ENCODE peak calls at places on chromosome 3, in seven cellular contexts. K, X, E, R, H, Q and Z are unnamed samples.

GRCh38 chr3:115085197-115085865 is 61.8 kb downstream of the ZBTB20 start:
- ATAC-seq in K (no peak), X (peak; percentile 75), E (no peak), R (no peak), H (no peak), Q (no peak), Z (no peak)

GRCh38 chr3:184176377-184177330 is 2.0 kb downstream of the AP2M1 start:
- ATAC-seq in K (peak; percentile 50), X (peak; percentile 34), E (no peak), R (no peak), H (no peak), Q (no peak), Z (peak; percentile 34)

GRCh38 chr3:123346726-123347125 is 102.2 kb downstream of the ADCY5 start:
- ATAC-seq in K (peak; percentile 13), X (peak; percentile 71), E (no peak), R (no peak), H (no peak), Q (no peak), Z (no peak)

GRCh38 chr3:14839236-14839635 is 20.5 kb downstream of the FGD5 start:
- ATAC-seq in K (no peak), X (no peak), E (no peak), R (no peak), H (no peak), Q (no peak), Z (no peak)

GRCh38 chr3:20154928-20155327 is 31.1 kb downstream of the SGO1 start:
- ATAC-seq in K (no peak), X (no peak), E (no peak), R (no peak), H (no peak), Q (no peak), Z (no peak)

GRCh38 chr3:152413244-152413643 is 144.5 kb downstream of the MBNL1 start:
- ATAC-seq in K (no peak), X (peak; percentile 43), E (no peak), R (no peak), H (no peak), Q (no peak), Z (no peak)

GRCh38 chr3:178385280-178385952 is 150.8 kb upstream of the KCNMB2 start:
- ATAC-seq in K (peak; percentile 85), X (peak; percentile 74), E (no peak), R (peak; percentile 56), H (no peak), Q (no peak), Z (peak; percentile 64)

GRCh38 chr3:152638217-152638616 is 196.7 kb upstream of the P2RY1 start:
- ATAC-seq in K (no peak), X (peak; percentile 56), E (no peak), R (no peak), H (no peak), Q (no peak), Z (no peak)

GRCh38 chr3:52372822-52373504 is 56.8 kb downstream of the DNAH1 start:
- ATAC-seq in K (peak; percentile 33), X (peak; percentile 57), E (no peak), R (peak; percentile 65), H (no peak), Q (peak; percentile 50), Z (no peak)

GRCh38 chr3:65749066-65749465 is 289.7 kb downstream of the MAGI1 start:
- ATAC-seq in K (no peak), X (no peak), E (no peak), R (no peak), H (no peak), Q (no peak), Z (no peak)

GRCh38 chr3:119809249-119810017 is 27.5 kb downstream of the NR1I2 start:
- ATAC-seq in K (peak; percentile 51), X (no peak), E (no peak), R (peak; percentile 2), H (peak; percentile 6), Q (peak; percentile 24), Z (peak; percentile 8)

GRCh38 chr3:16203671-16204629 is 29.5 kb downstream of the GALNT15 start:
- ATAC-seq in K (no peak), X (no peak), E (no peak), R (no peak), H (no peak), Q (no peak), Z (peak; percentile 44)

GRCh38 chr3:181030948-181031347 is 41.4 kb upstream of the DNAJC19 start:
- ATAC-seq in K (no peak), X (no peak), E (no peak), R (no peak), H (no peak), Q (no peak), Z (no peak)

GRCh38 chr3:5267253-5267652 is 79.7 kb downstream of the EDEM1 start:
- ATAC-seq in K (no peak), X (no peak), E (no peak), R (no peak), H (no peak), Q (no peak), Z (no peak)

GRCh38 chr3:12869025-12869695 is 27.8 kb upstream of the RPL32 start:
- ATAC-seq in K (peak; percentile 80), X (peak; percentile 77), E (peak; percentile 38), R (peak; percentile 45), H (no peak), Q (peak; percentile 30), Z (peak; percentile 28)

GRCh38 chr3:153060346-153060745 is 101.7 kb upstream of the RAP2B start:
- ATAC-seq in K (no peak), X (no peak), E (no peak), R (no peak), H (no peak), Q (no peak), Z (no peak)

GRCh38 chr3:32992310-32992686 is 40.9 kb downstream of the CCR4 start:
- ATAC-seq in K (no peak), X (no peak), E (peak; percentile 5), R (no peak), H (no peak), Q (no peak), Z (no peak)

GRCh38 chr3:153399636-153400035 is 237.6 kb downstream of the RAP2B start:
- ATAC-seq in K (no peak), X (no peak), E (peak; percentile 71), R (no peak), H (peak; percentile 89), Q (peak; percentile 85), Z (no peak)

GRCh38 chr3:158808697-158809096 is 6.8 kb downstream of the MFSD1 start:
- ATAC-seq in K (peak; percentile 13), X (peak; percentile 51), E (no peak), R (peak; percentile 36), H (peak; percentile 44), Q (no peak), Z (no peak)

GRCh38 chr3:128572644-128573105 is 77.9 kb downstream of the RPN1 start:
- ATAC-seq in K (peak; percentile 43), X (no peak), E (peak; percentile 73), R (peak; percentile 53), H (peak; percentile 72), Q (peak; percentile 60), Z (peak; percentile 49)

GRCh38 chr3:115646027-115646690 is 22.8 kb downstream of the GAP43 start:
- ATAC-seq in K (no peak), X (no peak), E (no peak), R (no peak), H (no peak), Q (no peak), Z (no peak)

GRCh38 chr3:72193768-72194463 is 409.0 kb upstream of the PROK2 start:
- ATAC-seq in K (no peak), X (no peak), E (no peak), R (no peak), H (no peak), Q (no peak), Z (no peak)

GRCh38 chr3:181725830-181726229 is 14.1 kb downstream of the SOX2 start:
- ATAC-seq in K (no peak), X (no peak), E (no peak), R (no peak), H (no peak), Q (no peak), Z (no peak)

GRCh38 chr3:189849262-189849661 is 218.1 kb downstream of the TP63 start:
- ATAC-seq in K (no peak), X (no peak), E (no peak), R (no peak), H (no peak), Q (no peak), Z (no peak)

GRCh38 chr3:141938011-141938350 is 61.5 kb downstream of the ATP1B3 start:
- ATAC-seq in K (no peak), X (no peak), E (no peak), R (no peak), H (no peak), Q (no peak), Z (no peak)

GRCh38 chr3:183921096-183921495 is 36.4 kb upstream of the PARL start:
- ATAC-seq in K (no peak), X (no peak), E (no peak), R (no peak), H (no peak), Q (no peak), Z (no peak)

GRCh38 chr3:126850370-126851085 is 132.4 kb upstream of the PLXNA1 start:
- ATAC-seq in K (peak; percentile 91), X (peak; percentile 92), E (no peak), R (no peak), H (no peak), Q (no peak), Z (no peak)

GRCh38 chr3:37494206-37494605 is 319.8 kb upstream of the LRRFIP2 start:
- ATAC-seq in K (peak; percentile 7), X (peak; percentile 10), E (no peak), R (peak; percentile 67), H (no peak), Q (no peak), Z (no peak)

GRCh38 chr3:46659285-46659684 is 34.2 kb downstream of the ALS2CL start:
- ATAC-seq in K (no peak), X (no peak), E (no peak), R (no peak), H (no peak), Q (no peak), Z (no peak)

GRCh38 chr3:188598872-188599271 is 444.9 kb downstream of the LPP start:
- ATAC-seq in K (no peak), X (peak; percentile 75), E (no peak), R (no peak), H (no peak), Q (no peak), Z (no peak)

GRCh38 chr3:66644549-66644948 is 143.7 kb upstream of the LRIG1 start:
- ATAC-seq in K (no peak), X (no peak), E (no peak), R (peak; percentile 24), H (no peak), Q (no peak), Z (no peak)